ENCODE peak calls at places on chromosomes 12 and 14, in eight cellular contexts. One of them, this sample, is unnamed. For H3K27me3 and H3K4me1, the result is how much of the 10 kb centered on the place peaks cover.

GRCh38 chr12:3200779-3201738 is 123.9 kb downstream of the TSPAN9 start:
- DNase-seq in left lung: no peak
- DNase-seq in esophagus muscularis mucosa: no peak
- DNase-seq in PC-3: peak
- DNase-seq in fibroblast of lung: peak
- DNase-seq in right lobe of liver: no peak
- DNase-seq in tibial nerve: no peak
- DNase-seq in cardiac muscle cell: peak
- DNase-seq in this sample: no peak

GRCh38 chr14:52494444-52494843 is 57.9 kb downstream of the TXNDC16 start:
- DNase-seq in right lobe of liver: no peak
- DNase-seq in tibial nerve: no peak
- DNase-seq in PC-3: no peak
- DNase-seq in fibroblast of lung: peak
- DNase-seq in cardiac muscle cell: no peak
- DNase-seq in esophagus muscularis mucosa: no peak
- DNase-seq in left lung: no peak
- DNase-seq in this sample: no peak

GRCh38 chr14:72990171-72990570 is 36.7 kb downstream of the ZFYVE1 start:
- DNase-seq in esophagus muscularis mucosa: no peak
- DNase-seq in left lung: no peak
- DNase-seq in fibroblast of lung: no peak
- DNase-seq in cardiac muscle cell: no peak
- DNase-seq in tibial nerve: no peak
- DNase-seq in PC-3: no peak
- DNase-seq in right lobe of liver: no peak
- DNase-seq in this sample: no peak

GRCh38 chr14:34387974-34388533 is 74.0 kb downstream of the SPTSSA start:
- DNase-seq in right lobe of liver: no peak
- DNase-seq in cardiac muscle cell: no peak
- DNase-seq in tibial nerve: no peak
- DNase-seq in fibroblast of lung: no peak
- DNase-seq in PC-3: peak
- DNase-seq in esophagus muscularis mucosa: no peak
- DNase-seq in left lung: no peak
- DNase-seq in this sample: no peak

GRCh38 chr12:20421338-20421890 is 53.1 kb downstream of the PDE3A start:
- DNase-seq in fibroblast of lung: no peak
- DNase-seq in PC-3: no peak
- DNase-seq in right lobe of liver: no peak
- DNase-seq in cardiac muscle cell: peak
- DNase-seq in left lung: no peak
- DNase-seq in tibial nerve: no peak
- DNase-seq in esophagus muscularis mucosa: no peak
- DNase-seq in this sample: no peak

GRCh38 chr14:105525861-105526780 is at the start of gene TMEM121:
- DNase-seq in cardiac muscle cell: peak
- DNase-seq in esophagus muscularis mucosa: no peak
- DNase-seq in PC-3: no peak
- DNase-seq in right lobe of liver: no peak
- DNase-seq in tibial nerve: no peak
- DNase-seq in fibroblast of lung: no peak
- DNase-seq in left lung: no peak
- DNase-seq in this sample: peak

GRCh38 chr14:68278568-68279436 is 459.2 kb downstream of the RAD51B start:
- DNase-seq in right lobe of liver: no peak
- DNase-seq in fibroblast of lung: peak
- DNase-seq in esophagus muscularis mucosa: peak
- DNase-seq in tibial nerve: no peak
- DNase-seq in PC-3: peak
- DNase-seq in left lung: no peak
- DNase-seq in cardiac muscle cell: no peak
- DNase-seq in this sample: no peak

GRCh38 chr14:50542941-50543418 is 10.6 kb upstream of the MAP4K5 start:
- DNase-seq in fibroblast of lung: peak
- DNase-seq in tibial nerve: peak
- DNase-seq in esophagus muscularis mucosa: no peak
- DNase-seq in right lobe of liver: no peak
- DNase-seq in left lung: no peak
- DNase-seq in PC-3: peak
- DNase-seq in cardiac muscle cell: peak
- DNase-seq in this sample: peak

DNA sequence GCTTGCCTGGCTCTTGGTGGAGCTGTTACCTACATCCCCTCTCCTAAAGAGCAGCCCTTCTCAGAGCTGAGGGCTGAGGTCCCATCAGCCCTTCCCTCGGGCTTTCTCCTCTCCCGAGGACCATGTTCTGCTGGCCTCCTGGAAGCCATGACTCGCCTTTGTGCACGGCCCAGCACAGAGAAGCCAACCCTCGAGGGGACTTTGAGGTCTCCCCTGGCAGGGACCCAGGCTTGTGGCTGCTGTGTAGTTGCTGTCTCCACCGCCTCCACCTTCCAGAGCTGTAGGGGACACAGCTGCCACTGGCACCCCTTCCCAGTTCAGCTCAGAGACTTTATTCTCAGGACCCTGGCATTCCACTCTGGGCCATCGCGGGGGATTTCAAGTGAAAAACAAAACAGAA is 22.9 kb upstream of the CCND2 start:
- DNase-seq in tibial nerve: no peak
- DNase-seq in esophagus muscularis mucosa: peak
- DNase-seq in left lung: no peak
- DNase-seq in right lobe of liver: no peak
- DNase-seq in fibroblast of lung: no peak
- DNase-seq in cardiac muscle cell: no peak
- DNase-seq in PC-3: no peak
- DNase-seq in this sample: no peak
- H3K27me3 ChIP-seq in tibial nerve: under half
- H3K27me3 ChIP-seq in esophagus muscularis mucosa: under half
- H3K27me3 ChIP-seq in left lung: under half
- H3K27me3 ChIP-seq in right lobe of liver: under half
- H3K27me3 ChIP-seq in fibroblast of lung: under half
- H3K27me3 ChIP-seq in cardiac muscle cell: under half
- H3K27me3 ChIP-seq in PC-3: under half
- H3K27me3 ChIP-seq in this sample: under half

GRCh38 chr14:70652871-70653270 is 11.2 kb downstream of the TTC9 start:
- DNase-seq in tibial nerve: no peak
- DNase-seq in right lobe of liver: no peak
- DNase-seq in fibroblast of lung: no peak
- DNase-seq in PC-3: no peak
- DNase-seq in left lung: no peak
- DNase-seq in esophagus muscularis mucosa: no peak
- DNase-seq in cardiac muscle cell: no peak
- DNase-seq in this sample: no peak
- H3K4me1 ChIP-seq in tibial nerve: under half
- H3K4me1 ChIP-seq in right lobe of liver: under half
- H3K4me1 ChIP-seq in fibroblast of lung: under half
- H3K4me1 ChIP-seq in PC-3: under half
- H3K4me1 ChIP-seq in left lung: under half
- H3K4me1 ChIP-seq in esophagus muscularis mucosa: under half
- H3K4me1 ChIP-seq in cardiac muscle cell: under half
- H3K4me1 ChIP-seq in this sample: half or more

DNA sequence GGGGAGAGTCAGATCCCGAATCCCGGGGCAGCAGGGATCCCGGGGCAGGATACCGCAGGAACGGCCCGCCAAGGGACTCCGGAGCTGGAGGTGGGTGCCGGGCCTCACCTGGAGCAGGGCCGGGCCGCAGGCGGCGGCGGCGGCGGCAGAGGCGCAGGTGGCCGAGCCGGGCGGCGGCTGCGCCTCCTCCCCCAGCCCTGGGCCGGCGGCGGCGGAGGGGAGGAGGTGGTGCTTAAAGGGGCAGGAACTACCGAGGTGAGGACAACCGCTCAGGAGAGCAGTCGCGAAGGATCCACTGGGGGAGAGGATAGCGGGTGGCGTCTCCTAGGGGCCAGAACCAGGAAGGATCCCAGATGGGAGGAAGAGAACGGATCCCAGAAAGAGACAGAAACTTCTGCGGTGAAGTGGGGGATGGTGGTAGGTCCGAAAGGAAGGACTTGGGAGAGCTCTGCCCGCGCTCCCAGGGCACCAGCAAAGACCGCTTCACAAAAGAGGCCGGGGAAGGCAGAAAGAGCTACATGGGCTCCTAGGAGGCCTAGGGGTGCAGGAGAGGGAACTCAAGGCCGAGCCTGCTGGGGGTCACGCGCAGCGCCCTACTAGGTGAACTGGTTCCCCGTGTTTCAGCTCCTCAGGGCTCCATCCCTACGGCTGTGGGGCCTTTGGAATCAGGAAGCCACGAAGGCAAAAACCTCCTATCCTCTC is 4.9 kb upstream of the BAZ2A start:
- DNase-seq in right lobe of liver: peak
- DNase-seq in left lung: peak
- DNase-seq in cardiac muscle cell: peak
- DNase-seq in PC-3: peak
- DNase-seq in fibroblast of lung: peak
- DNase-seq in tibial nerve: peak
- DNase-seq in esophagus muscularis mucosa: peak
- DNase-seq in this sample: peak
- TF ChIP-seq CTCF in right lobe of liver: peak
- TF ChIP-seq CTCF in left lung: peak
- TF ChIP-seq CTCF in cardiac muscle cell: peak
- TF ChIP-seq CTCF in PC-3: peak
- TF ChIP-seq CTCF in fibroblast of lung: peak
- TF ChIP-seq CTCF in tibial nerve: peak
- TF ChIP-seq CTCF in esophagus muscularis mucosa: peak
- TF ChIP-seq CTCF in this sample: no peak

DNA sequence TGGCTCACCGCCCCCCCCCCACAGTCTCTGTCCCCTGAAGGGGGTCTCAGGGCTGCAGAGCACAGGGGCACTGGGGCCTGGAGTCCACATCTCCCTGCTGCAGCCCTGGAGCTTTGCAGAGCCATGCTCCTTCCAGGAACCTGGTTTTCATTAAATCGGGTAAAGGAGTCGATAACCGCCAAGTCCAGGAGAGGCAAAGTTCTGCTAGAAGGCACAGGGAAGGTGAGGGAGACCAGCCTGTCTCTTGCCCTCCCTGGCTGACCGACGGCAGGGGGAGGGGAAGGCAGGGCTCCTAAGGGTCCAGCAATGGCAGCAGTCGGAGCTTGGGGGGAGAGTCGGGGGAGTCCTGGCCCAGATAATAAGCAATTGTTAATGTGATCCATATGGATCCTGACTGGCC is 3.1 kb downstream of the FIGNL2 start:
- DNase-seq in PC-3: no peak
- DNase-seq in esophagus muscularis mucosa: no peak
- DNase-seq in tibial nerve: no peak
- DNase-seq in right lobe of liver: no peak
- DNase-seq in cardiac muscle cell: no peak
- DNase-seq in fibroblast of lung: no peak
- DNase-seq in left lung: no peak
- DNase-seq in this sample: no peak
- H3K27me3 ChIP-seq in PC-3: under half
- H3K27me3 ChIP-seq in esophagus muscularis mucosa: under half
- H3K27me3 ChIP-seq in tibial nerve: under half
- H3K27me3 ChIP-seq in right lobe of liver: under half
- H3K27me3 ChIP-seq in cardiac muscle cell: under half
- H3K27me3 ChIP-seq in fibroblast of lung: half or more
- H3K27me3 ChIP-seq in left lung: half or more
- H3K27me3 ChIP-seq in this sample: under half